ENCODE peak calls at places on chromosome 20, in ten cellular contexts. W, V, D, Q, A, K, S, F, H and M are unnamed samples.

GRCh38 chr20:63022501-63022900 is 15.7 kb upstream of the BHLHE23 start:
- DNase-seq in W (no peak), V (no peak), D (no peak), Q (no peak), A (no peak), K (no peak), S (no peak), F (no peak), H (no peak), M (no peak)

GRCh38 chr20:21291026-21291425 is 12.1 kb upstream of the XRN2 start:
- DNase-seq in W (no peak), V (no peak), D (peak), Q (no peak), A (no peak), K (no peak), S (no peak), F (no peak), H (peak), M (no peak)

GRCh38 chr20:25017257-25017803 is 24.8 kb upstream of the APMAP start:
- DNase-seq in W (peak), V (no peak), D (no peak), Q (no peak), A (no peak), K (peak), S (peak), F (no peak), H (peak), M (no peak)

GRCh38 chr20:31857861-31858835 is 12.2 kb downstream of the DUSP15 start:
- DNase-seq in W (peak), V (no peak), D (no peak), Q (no peak), A (no peak), K (no peak), S (no peak), F (no peak), H (no peak), M (no peak)

GRCh38 chr20:32440069-32440757 is 82.1 kb downstream of the ASXL1 start:
- DNase-seq in W (peak), V (no peak), D (no peak), Q (no peak), A (no peak), K (no peak), S (no peak), F (no peak), H (no peak), M (no peak)

GRCh38 chr20:18101125-18101820 is 36.4 kb upstream of the KAT14 start:
- DNase-seq in W (peak), V (no peak), D (no peak), Q (no peak), A (no peak), K (no peak), S (no peak), F (no peak), H (no peak), M (no peak)

GRCh38 chr20:32976746-32977145 is 27.5 kb downstream of the SUN5 start:
- DNase-seq in W (peak), V (no peak), D (no peak), Q (no peak), A (no peak), K (no peak), S (no peak), F (no peak), H (no peak), M (no peak)

GRCh38 chr20:11511816-11512215 is 405.9 kb upstream of the BTBD3 start:
- DNase-seq in W (no peak), V (no peak), D (no peak), Q (no peak), A (no peak), K (no peak), S (no peak), F (no peak), H (no peak), M (no peak)

GRCh38 chr20:24916412-24916811 is 32.7 kb upstream of the CST7 start:
- DNase-seq in W (no peak), V (no peak), D (no peak), Q (no peak), A (no peak), K (no peak), S (no peak), F (no peak), H (no peak), M (no peak)

GRCh38 chr20:63073051-63073737 is 66.4 kb upstream of the BHLHE23 start:
- DNase-seq in W (no peak), V (no peak), D (no peak), Q (no peak), A (no peak), K (no peak), S (no peak), F (no peak), H (no peak), M (no peak)

GRCh38 chr20:37108676-37109075 is 12.9 kb upstream of the RBL1 start:
- DNase-seq in W (no peak), V (no peak), D (peak), Q (no peak), A (no peak), K (no peak), S (no peak), F (no peak), H (peak), M (no peak)

GRCh38 chr20:3461911-3462677 is 8.7 kb upstream of the ATRN start:
- DNase-seq in W (no peak), V (no peak), D (no peak), Q (no peak), A (no peak), K (peak), S (no peak), F (no peak), H (no peak), M (no peak)

GRCh38 chr20:53760025-53760441 is 166.4 kb upstream of the ZNF217 start:
- DNase-seq in W (no peak), V (no peak), D (no peak), Q (no peak), A (no peak), K (no peak), S (no peak), F (no peak), H (no peak), M (no peak)

GRCh38 chr20:63295422-63295821 is 2.4 kb downstream of the COL20A1 start:
- DNase-seq in W (peak), V (no peak), D (no peak), Q (peak), A (no peak), K (no peak), S (no peak), F (no peak), H (no peak), M (no peak)

GRCh38 chr20:57656821-57657536 is 36.8 kb upstream of the ZBP1 start:
- DNase-seq in W (peak), V (peak), D (no peak), Q (no peak), A (no peak), K (peak), S (peak), F (no peak), H (no peak), M (no peak)

GRCh38 chr20:17543531-17543961 is 12.4 kb upstream of the BFSP1 start:
- DNase-seq in W (no peak), V (no peak), D (peak), Q (no peak), A (no peak), K (no peak), S (no peak), F (no peak), H (peak), M (no peak)

GRCh38 chr20:13085275-13085674 is 76.5 kb downstream of the SPTLC3 start:
- DNase-seq in W (no peak), V (no peak), D (peak), Q (no peak), A (no peak), K (no peak), S (no peak), F (no peak), H (peak), M (no peak)

GRCh38 chr20:34705008-34705382 is 851 bp downstream of the TP53INP2 start:
- DNase-seq in W (no peak), V (no peak), D (no peak), Q (no peak), A (no peak), K (no peak), S (no peak), F (no peak), H (no peak), M (no peak)

GRCh38 chr20:4073852-4074741 is 58.7 kb upstream of the RNF24 start:
- DNase-seq in W (no peak), V (no peak), D (peak), Q (no peak), A (no peak), K (no peak), S (peak), F (no peak), H (no peak), M (no peak)

GRCh38 chr20:63955846-63956663 is at the start of gene UCKL1:
- DNase-seq in W (peak), V (peak), D (peak), Q (peak), A (peak), K (peak), S (peak), F (peak), H (peak), M (peak)

GRCh38 chr20:2108987-2109386 is 7.4 kb downstream of the STK35 start:
- DNase-seq in W (no peak), V (peak), D (peak), Q (no peak), A (peak), K (no peak), S (no peak), F (no peak), H (peak), M (no peak)

GRCh38 chr20:31869942-31870702 is at the start of the genes DUSP15 and TTLL9:
- DNase-seq in W (peak), V (no peak), D (peak), Q (no peak), A (no peak), K (peak), S (peak), F (no peak), H (no peak), M (peak)

GRCh38 chr20:1033751-1034419 is 31.8 kb upstream of the RSPO4 start:
- DNase-seq in W (no peak), V (no peak), D (no peak), Q (no peak), A (no peak), K (no peak), S (no peak), F (no peak), H (no peak), M (no peak)

GRCh38 chr20:4829494-4830211 is 107.9 kb downstream of the PRND start:
- DNase-seq in W (no peak), V (peak), D (no peak), Q (no peak), A (no peak), K (no peak), S (no peak), F (no peak), H (no peak), M (no peak)

GRCh38 chr20:13356087-13356486 is 135.0 kb downstream of the ISM1 start:
- DNase-seq in W (no peak), V (no peak), D (no peak), Q (no peak), A (no peak), K (no peak), S (no peak), F (no peak), H (no peak), M (no peak)

GRCh38 chr20:64166712-64167615 is 2.7 kb downstream of the MYT1 start:
- DNase-seq in W (peak), V (no peak), D (peak), Q (no peak), A (no peak), K (no peak), S (no peak), F (no peak), H (no peak), M (no peak)

GRCh38 chr20:37516697-37517370 is 4.2 kb upstream of the NNAT start:
- DNase-seq in W (peak), V (no peak), D (no peak), Q (no peak), A (no peak), K (no peak), S (no peak), F (no peak), H (no peak), M (no peak)

GRCh38 chr20:13101701-13102100 is 92.9 kb downstream of the SPTLC3 start:
- DNase-seq in W (no peak), V (no peak), D (peak), Q (no peak), A (no peak), K (no peak), S (no peak), F (no peak), H (no peak), M (no peak)

GRCh38 chr20:52425253-52425652 is 233.7 kb upstream of the ZFP64 start:
- DNase-seq in W (no peak), V (no peak), D (peak), Q (no peak), A (no peak), K (no peak), S (no peak), F (no peak), H (no peak), M (no peak)

GRCh38 chr20:9571783-9572182 is 57.4 kb downstream of the LAMP5 start:
- DNase-seq in W (no peak), V (no peak), D (no peak), Q (no peak), A (no peak), K (no peak), S (no peak), F (no peak), H (no peak), M (no peak)

GRCh38 chr20:63102720-63103375 is 96.1 kb upstream of the BHLHE23 start:
- DNase-seq in W (peak), V (peak), D (peak), Q (peak), A (peak), K (no peak), S (peak), F (peak), H (no peak), M (no peak)

GRCh38 chr20:39533858-39534257 is 571.7 kb downstream of the DHX35 start:
- DNase-seq in W (no peak), V (no peak), D (no peak), Q (no peak), A (no peak), K (no peak), S (no peak), F (no peak), H (no peak), M (no peak)

GRCh38 chr20:43537921-43538854 is 20.6 kb upstream of the SGK2 start:
- DNase-seq in W (peak), V (peak), D (peak), Q (peak), A (peak), K (peak), S (peak), F (peak), H (peak), M (no peak)

GRCh38 chr20:32454164-32455145 is 96.3 kb downstream of the ASXL1 start:
- DNase-seq in W (no peak), V (no peak), D (no peak), Q (no peak), A (no peak), K (no peak), S (no peak), F (no peak), H (no peak), M (no peak)

GRCh38 chr20:44069203-44069931 is 117.6 kb downstream of the JPH2 start:
- DNase-seq in W (peak), V (no peak), D (no peak), Q (peak), A (no peak), K (no peak), S (no peak), F (peak), H (no peak), M (no peak)

DNA sequence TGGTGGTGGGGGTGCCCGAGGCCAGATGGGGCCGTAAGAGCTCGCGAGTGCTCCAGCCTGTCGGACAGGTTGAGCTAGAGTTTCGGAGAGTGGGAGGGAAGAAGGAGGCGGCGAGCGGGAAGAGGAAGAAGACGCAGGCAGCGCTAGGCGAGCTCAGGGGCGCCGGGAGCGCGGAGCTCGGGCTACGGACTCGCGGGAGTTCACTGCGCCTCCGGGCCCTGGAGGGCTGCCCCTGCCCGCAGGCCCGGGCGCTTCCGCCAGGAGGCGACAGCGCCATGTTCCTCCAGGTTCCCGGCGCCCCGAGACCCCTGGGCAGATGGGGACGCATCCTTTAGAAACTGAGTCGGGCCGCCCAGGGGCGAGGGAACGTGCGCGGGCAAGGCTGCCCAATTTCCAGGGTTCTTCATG is 984 bp downstream of the TFAP2C start:
- DNase-seq in W (peak), V (peak), D (peak), Q (no peak), A (peak), K (peak), S (no peak), F (no peak), H (peak), M (no peak)
- H3K27ac ChIP-seq in W (no peak), V (peak), D (peak), Q (no peak), A (peak), K (peak), S (no peak), F (no peak), H (peak), M (no peak)

DNA sequence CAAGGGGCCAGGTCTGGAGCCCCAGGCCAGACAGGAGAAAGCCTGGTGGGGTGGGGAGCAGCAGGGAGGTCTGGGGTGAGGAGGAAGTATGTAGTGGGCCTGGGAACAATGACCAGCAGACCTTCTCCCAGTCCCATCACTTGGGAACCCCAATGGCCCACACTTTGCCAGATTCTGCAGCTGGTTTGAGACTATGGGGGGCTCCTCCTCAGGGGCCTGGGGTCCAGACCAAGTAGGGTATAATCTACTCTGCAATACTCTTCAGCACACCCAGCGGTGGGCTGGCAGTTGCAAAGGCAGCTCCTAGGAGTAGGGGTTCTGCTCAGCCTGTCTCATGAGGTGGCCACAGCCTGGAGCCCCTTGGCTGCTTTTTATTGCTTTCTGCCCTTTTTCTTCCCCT is 52.8 kb downstream of the NPEPL1 start:
- DNase-seq in W (no peak), V (no peak), D (no peak), Q (no peak), A (no peak), K (no peak), S (no peak), F (no peak), H (no peak), M (no peak)
- H3K27ac ChIP-seq in W (no peak), V (no peak), D (no peak), Q (no peak), A (no peak), K (no peak), S (no peak), F (no peak), H (no peak), M (no peak)

GRCh38 chr20:55888655-55889054 is 116.7 kb downstream of the CBLN4 start:
- DNase-seq in W (peak), V (no peak), D (no peak), Q (no peak), A (no peak), K (no peak), S (no peak), F (no peak), H (no peak), M (no peak)
- H3K27ac ChIP-seq in W (no peak), V (no peak), D (no peak), Q (no peak), A (no peak), K (no peak), S (no peak), F (no peak), H (no peak), M (no peak)

GRCh38 chr20:49786226-49786625 is 26.4 kb upstream of the SLC9A8 start:
- DNase-seq in W (no peak), V (no peak), D (no peak), Q (no peak), A (no peak), K (no peak), S (no peak), F (no peak), H (no peak), M (no peak)

GRCh38 chr20:49786671-49787370 is 25.8 kb upstream of the SLC9A8 start:
- DNase-seq in W (no peak), V (no peak), D (peak), Q (no peak), A (no peak), K (no peak), S (no peak), F (no peak), H (no peak), M (no peak)

GRCh38 chr20:49784291-49784690 is 28.3 kb upstream of the SLC9A8 start:
- DNase-seq in W (no peak), V (no peak), D (no peak), Q (no peak), A (no peak), K (no peak), S (no peak), F (no peak), H (no peak), M (no peak)

GRCh38 chr20:49785149-49785850 is 27.3 kb upstream of the SLC9A8 start:
- DNase-seq in W (no peak), V (no peak), D (no peak), Q (no peak), A (no peak), K (no peak), S (no peak), F (no peak), H (no peak), M (no peak)

GRCh38 chr20:49785851-49786174 is 26.8 kb upstream of the SLC9A8 start:
- DNase-seq in W (no peak), V (no peak), D (no peak), Q (no peak), A (no peak), K (no peak), S (no peak), F (no peak), H (no peak), M (no peak)
- H3K27ac ChIP-seq in W (no peak), V (no peak), D (no peak), Q (no peak), A (peak), K (no peak), S (no peak), F (no peak), H (no peak), M (no peak)

DNA sequence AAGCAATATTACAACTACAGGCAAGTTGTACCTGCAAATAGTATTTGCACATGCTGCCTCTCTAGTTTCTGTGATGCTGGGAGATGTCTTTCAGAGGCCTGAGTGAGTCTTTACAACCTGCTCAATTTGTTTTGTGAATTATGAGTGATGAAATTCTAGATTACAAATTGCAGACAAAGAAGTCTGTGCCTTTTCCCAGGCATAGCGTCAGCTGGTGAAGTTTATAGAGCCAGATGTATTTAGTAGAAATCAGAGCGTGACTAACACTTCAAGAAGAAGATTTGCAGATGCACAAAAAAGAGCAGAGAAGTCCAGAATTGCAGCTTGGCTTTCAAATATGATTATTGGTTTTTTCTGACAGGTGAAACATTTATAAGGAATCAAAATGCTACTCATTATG is 289.9 kb downstream of the PLCB1 start:
- DNase-seq in W (no peak), V (no peak), D (peak), Q (no peak), A (no peak), K (no peak), S (no peak), F (no peak), H (no peak), M (no peak)
- H3K27ac ChIP-seq in W (no peak), V (no peak), D (no peak), Q (no peak), A (no peak), K (no peak), S (no peak), F (no peak), H (no peak), M (no peak)